ENCODE peak calls at places on chromosomes 11 and 22, in nine cellular contexts. Z is ovary, N is HepG2, U is right lobe of liver, V is heart right ventricle, R is lower lobe of right lung, G is colonic mucosa, I is neuronal stem cell, E is pancreas. B is an unnamed sample.
A peak's percentile ranks its signal among the peaks of the same experiment; 100 is the strongest.

GRCh38 chr11:5103066-5103465 is 33.7 kb downstream of the OR52E1 start:
- DNase-seq in Z (no peak), N (no peak), U (no peak), V (no peak), R (no peak), G (no peak), I (no peak), E (no peak), B (no peak)

GRCh38 chr11:61869636-61870428 is 21.5 kb downstream of the FADS3 start:
- DNase-seq in Z (no peak), N (no peak), U (no peak), V (no peak), R (no peak), G (no peak), I (no peak), E (no peak), B (no peak)

GRCh38 chr11:32161293-32161692 is 70.4 kb downstream of the RCN1 start:
- DNase-seq in Z (no peak), N (no peak), U (no peak), V (no peak), R (no peak), G (no peak), I (no peak), E (no peak), B (no peak)

GRCh38 chr11:28756977-28757376 is 648.8 kb downstream of the METTL15 start:
- DNase-seq in Z (no peak), N (no peak), U (no peak), V (no peak), R (no peak), G (no peak), I (no peak), E (no peak), B (no peak)

GRCh38 chr22:42670921-42671709 is 21.9 kb upstream of the CYB5R3 start:
- DNase-seq in Z (no peak), N (no peak), U (no peak), V (peak; percentile 48), R (no peak), G (no peak), I (no peak), E (no peak), B (no peak)

GRCh38 chr11:30143098-30143705 is 87.6 kb upstream of the FSHB start:
- DNase-seq in Z (no peak), N (peak; percentile 25), U (no peak), V (no peak), R (no peak), G (no peak), I (peak; percentile 63), E (no peak), B (no peak)

GRCh38 chr22:50146440-50147228 is 23.9 kb upstream of the PANX2 start:
- DNase-seq in Z (peak; percentile 78), N (peak; percentile 87), U (peak; percentile 81), V (no peak), R (peak; percentile 60), G (peak; percentile 64), I (no peak), E (no peak), B (peak; percentile 86)

GRCh38 chr11:15114501-15115475 is at the start of gene INSC:
- DNase-seq in Z (no peak), N (no peak), U (peak; percentile 21), V (no peak), R (no peak), G (no peak), I (peak; percentile 29), E (no peak), B (peak; percentile 78)

GRCh38 chr22:46374663-46375474 is 39.4 kb downstream of the TRMU start:
- DNase-seq in Z (no peak), N (no peak), U (peak; percentile 21), V (no peak), R (peak; percentile 86), G (peak; percentile 93), I (no peak), E (no peak), B (no peak)

DNA sequence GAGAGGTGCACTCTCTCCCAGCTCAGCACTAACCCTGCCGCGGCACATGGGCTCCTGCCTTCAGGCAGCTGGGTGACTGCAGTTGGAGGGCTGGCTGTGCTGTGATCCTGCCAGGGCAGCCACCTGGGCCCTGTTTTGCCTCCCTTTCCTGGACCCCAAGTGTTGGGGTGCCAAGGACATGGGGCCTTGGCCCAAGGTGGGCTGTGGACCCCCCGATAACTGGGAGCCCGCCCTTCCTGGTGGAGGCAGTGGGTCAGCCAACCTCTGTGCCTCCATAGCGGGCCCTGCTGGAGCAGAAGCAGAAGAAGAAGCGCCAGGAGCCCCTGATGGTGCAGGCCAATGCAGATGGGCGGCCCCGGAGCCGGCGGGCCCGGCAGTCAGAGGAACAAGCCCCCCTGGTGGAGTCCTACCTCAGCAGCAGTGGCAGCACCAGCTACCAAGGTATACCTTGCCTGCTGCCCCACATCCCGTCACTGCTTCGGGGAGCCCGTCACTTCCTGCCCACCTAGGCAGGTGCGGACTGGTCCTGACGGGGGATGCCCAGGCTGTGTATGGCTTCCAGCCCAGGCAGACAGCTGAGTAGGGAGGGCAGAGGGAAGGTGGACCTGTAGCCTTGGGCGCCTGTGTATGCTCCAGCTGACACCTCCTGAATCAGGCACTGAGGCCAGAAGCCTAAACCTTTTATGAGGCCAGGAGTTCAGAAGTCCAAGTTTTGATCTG is 8.9 kb downstream of the TUB start:
- DNase-seq in Z (no peak), N (no peak), U (no peak), V (no peak), R (no peak), G (no peak), I (no peak), E (no peak), B (no peak)
- H3K27ac ChIP-seq in Z (no peak overlapping the region), N (no peak overlapping the region), U (no peak overlapping the region), V (no peak overlapping the region), R (no peak overlapping the region), G (no peak overlapping the region), I (no peak overlapping the region), E (no peak overlapping the region), B (no peak overlapping the region)

DNA sequence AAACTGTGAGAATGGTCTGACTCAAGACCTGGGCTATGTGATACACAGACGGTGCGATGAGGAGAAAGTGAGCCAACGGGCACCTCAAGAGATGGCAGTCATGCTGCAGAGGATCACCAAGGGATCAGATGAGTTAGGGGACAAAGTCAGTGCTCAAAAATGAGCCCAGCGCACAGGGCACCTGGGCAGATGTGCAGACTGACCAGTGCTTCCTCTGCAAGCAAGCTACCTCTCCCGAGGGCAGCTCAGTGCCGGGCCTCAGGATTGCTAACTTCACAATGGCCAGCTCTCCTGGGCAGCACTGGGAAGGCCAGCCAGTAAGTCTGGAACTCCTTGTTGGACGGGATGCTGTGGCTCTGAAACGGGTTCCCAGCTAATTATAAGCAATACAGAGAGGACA is 15.3 kb downstream of the HDHD5 start:
- DNase-seq in Z (no peak), N (no peak), U (no peak), V (no peak), R (no peak), G (no peak), I (no peak), E (no peak), B (no peak)
- H3K36me3 ChIP-seq in Z (no peaks in the 10 kb centered on the region), N (no peaks in the 10 kb centered on the region), U (no peaks in the 10 kb centered on the region), V (peaks cover 57% of the 10 kb centered on the region), R (peaks cover 77% of the 10 kb centered on the region), G (no peaks in the 10 kb centered on the region), I (peaks cover 26% of the 10 kb centered on the region), E (peaks cover 37% of the 10 kb centered on the region), B (peaks cover 7% of the 10 kb centered on the region)

GRCh38 chr22:37443086-37443485 is 15.8 kb upstream of the ELFN2 start:
- DNase-seq in Z (no peak), N (no peak), U (no peak), V (no peak), R (no peak), G (no peak), I (no peak), E (no peak), B (peak; percentile 24)
- H3K4me1 ChIP-seq in Z (no peaks in the 10 kb centered on the region), N (peaks cover 11% of the 10 kb centered on the region), U (no peaks in the 10 kb centered on the region), V (no peaks in the 10 kb centered on the region), R (no peaks in the 10 kb centered on the region), G (no peaks in the 10 kb centered on the region), I (no peaks in the 10 kb centered on the region), E (no peaks in the 10 kb centered on the region), B (no peaks in the 10 kb centered on the region)

GRCh38 chr22:41565403-41566054 is 4.7 kb downstream of the CSDC2 start:
- DNase-seq in Z (peak; percentile 72), N (peak; percentile 55), U (no peak), V (no peak), R (no peak), G (no peak), I (no peak), E (no peak), B (peak; percentile 83)
- H3K27ac ChIP-seq in Z (peak overlapping the region; percentile 98), N (no peak overlapping the region), U (no peak overlapping the region), V (peak overlapping the region; percentile 45), R (no peak overlapping the region), G (no peak overlapping the region), I (no peak overlapping the region), E (no peak overlapping the region), B (peak overlapping the region; percentile 58)

DNA sequence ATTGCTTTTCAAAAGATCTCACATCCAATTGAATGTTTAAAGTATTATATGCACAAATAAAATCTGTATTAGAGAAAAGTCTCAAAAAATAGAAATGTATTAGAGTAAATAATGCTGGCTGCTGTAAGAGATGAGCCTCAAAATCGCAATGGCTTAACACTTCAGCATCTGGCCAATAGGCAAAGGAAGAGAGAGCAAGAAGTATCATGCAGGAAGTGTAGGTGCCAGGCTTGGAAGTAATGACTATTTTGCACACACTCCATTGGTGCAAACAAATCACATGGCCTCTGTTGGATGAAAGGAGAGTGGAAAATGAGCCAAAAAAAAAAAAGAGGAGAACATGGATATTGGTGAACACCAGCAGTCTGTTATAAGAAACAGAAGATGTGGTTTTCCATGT is 193.0 kb upstream of the E2F8 start:
- DNase-seq in Z (no peak), N (no peak), U (no peak), V (no peak), R (no peak), G (no peak), I (no peak), E (no peak), B (no peak)
- H3K36me3 ChIP-seq in Z (no peaks in the 10 kb centered on the region), N (no peaks in the 10 kb centered on the region), U (no peaks in the 10 kb centered on the region), V (no peaks in the 10 kb centered on the region), R (no peaks in the 10 kb centered on the region), G (no peaks in the 10 kb centered on the region), I (no peaks in the 10 kb centered on the region), E (no peaks in the 10 kb centered on the region), B (no peaks in the 10 kb centered on the region)

GRCh38 chr22:36738416-36739020 is 35.0 kb upstream of the CACNG2 start:
- DNase-seq in Z (no peak), N (no peak), U (no peak), V (no peak), R (no peak), G (no peak), I (no peak), E (peak; percentile 5), B (no peak)
- H3K4me1 ChIP-seq in Z (no peaks in the 10 kb centered on the region), N (no peaks in the 10 kb centered on the region), U (no peaks in the 10 kb centered on the region), V (no peaks in the 10 kb centered on the region), R (peaks cover 9% of the 10 kb centered on the region), G (peaks cover 5% of the 10 kb centered on the region), I (no peaks in the 10 kb centered on the region), E (peaks cover 4% of the 10 kb centered on the region), B (no peaks in the 10 kb centered on the region)

DNA sequence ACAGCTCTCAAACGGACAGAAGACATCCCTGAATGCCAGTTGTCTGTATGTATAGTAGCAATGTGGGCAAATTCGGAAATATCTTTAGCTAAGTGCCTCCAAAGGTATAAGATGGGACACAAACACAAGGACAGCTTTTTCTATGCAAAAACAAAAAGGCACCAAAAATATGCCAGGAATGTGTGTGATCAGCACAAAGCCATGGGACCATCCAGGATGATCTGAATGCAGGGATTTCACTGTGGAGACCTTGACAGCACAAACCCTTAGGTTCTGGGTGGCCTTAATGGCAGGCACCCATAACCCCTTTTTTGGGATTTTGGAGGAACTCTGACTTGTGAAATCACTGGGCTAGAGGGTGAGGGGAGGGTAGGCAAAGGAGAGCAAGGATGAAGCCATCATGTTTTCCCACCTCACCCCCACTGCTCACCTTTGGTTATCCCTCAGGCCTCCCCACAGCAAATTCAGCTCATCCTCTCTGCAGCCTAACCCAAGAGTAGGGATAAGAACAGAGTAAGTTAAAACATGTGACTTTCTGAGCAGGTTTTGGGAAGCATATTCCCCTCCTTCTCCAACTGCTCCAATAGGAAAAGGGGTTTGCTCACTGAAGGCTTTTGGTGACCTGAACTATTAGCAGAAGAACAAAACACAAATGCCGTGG is 154.6 kb downstream of the SNX19 start:
- DNase-seq in Z (no peak), N (no peak), U (no peak), V (no peak), R (no peak), G (no peak), I (no peak), E (no peak), B (no peak)
- H3K27ac ChIP-seq in Z (no peak overlapping the region), N (no peak overlapping the region), U (no peak overlapping the region), V (no peak overlapping the region), R (no peak overlapping the region), G (no peak overlapping the region), I (no peak overlapping the region), E (no peak overlapping the region), B (no peak overlapping the region)